ENCODE peak calls at places on chromosomes 16 and 17, in ten cellular contexts. J, Z, M, C, A, O, G, R, D and X are unnamed samples.

GRCh38 chr17:81574643-81574956 is 22.4 kb upstream of the FAAP100 start:
- DNase-seq in J (no peak), Z (no peak), M (no peak), C (no peak), A (no peak), O (no peak), G (no peak), R (no peak), D (no peak), X (no peak)

GRCh38 chr17:69884361-69884760 is 190.7 kb upstream of the KCNJ16 start:
- DNase-seq in J (no peak), Z (no peak), M (no peak), C (no peak), A (no peak), O (no peak), G (no peak), R (no peak), D (no peak), X (no peak)

GRCh38 chr17:68391561-68392268 is 65.6 kb downstream of the WIPI1 start:
- DNase-seq in J (no peak), Z (no peak), M (no peak), C (no peak), A (no peak), O (no peak), G (no peak), R (no peak), D (no peak), X (peak)

GRCh38 chr17:3038941-3039340 is 24.5 kb downstream of the OR1D5 start:
- DNase-seq in J (peak), Z (no peak), M (no peak), C (no peak), A (no peak), O (no peak), G (no peak), R (no peak), D (no peak), X (no peak)

GRCh38 chr16:73337371-73337770 is 289.4 kb upstream of the ZFHX3 start:
- DNase-seq in J (no peak), Z (no peak), M (no peak), C (no peak), A (no peak), O (no peak), G (no peak), R (no peak), D (no peak), X (no peak)

GRCh38 chr16:28502290-28502689 is 4.3 kb downstream of the IL27 start:
- DNase-seq in J (no peak), Z (no peak), M (no peak), C (no peak), A (no peak), O (no peak), G (no peak), R (no peak), D (no peak), X (no peak)

GRCh38 chr16:66924527-66925321 is 611 bp downstream of the RRAD start:
- DNase-seq in J (no peak), Z (peak), M (peak), C (no peak), A (no peak), O (no peak), G (no peak), R (no peak), D (no peak), X (no peak)

GRCh38 chr16:54787045-54787444 is 143.6 kb upstream of the IRX5 start:
- DNase-seq in J (no peak), Z (no peak), M (no peak), C (no peak), A (no peak), O (no peak), G (no peak), R (no peak), D (no peak), X (no peak)

GRCh38 chr16:70254965-70255286 is 3.2 kb upstream of the EXOSC6 start:
- DNase-seq in J (no peak), Z (no peak), M (no peak), C (no peak), A (no peak), O (no peak), G (no peak), R (no peak), D (no peak), X (no peak)

GRCh38 chr16:83942074-83942473 is 11.0 kb upstream of the OSGIN1 start:
- DNase-seq in J (no peak), Z (no peak), M (no peak), C (no peak), A (no peak), O (no peak), G (no peak), R (no peak), D (no peak), X (no peak)

GRCh38 chr17:55527520-55528118 is 16.4 kb upstream of the SMIM36 start:
- DNase-seq in J (no peak), Z (peak), M (no peak), C (no peak), A (peak), O (no peak), G (peak), R (no peak), D (no peak), X (no peak)

GRCh38 chr17:78200451-78200850 is 13.3 kb downstream of the AFMID start:
- DNase-seq in J (no peak), Z (no peak), M (no peak), C (no peak), A (no peak), O (no peak), G (no peak), R (no peak), D (no peak), X (no peak)

GRCh38 chr17:17484451-17484899 is 7.7 kb downstream of the MED9 start:
- DNase-seq in J (peak), Z (no peak), M (no peak), C (no peak), A (no peak), O (no peak), G (no peak), R (no peak), D (peak), X (no peak)

GRCh38 chr17:34300652-34301390 is 15.3 kb downstream of the CCL11 start:
- DNase-seq in J (no peak), Z (no peak), M (no peak), C (no peak), A (no peak), O (no peak), G (no peak), R (no peak), D (no peak), X (peak)

GRCh38 chr17:44066204-44066930 is at the start of gene LSM12:
- DNase-seq in J (peak), Z (peak), M (peak), C (peak), A (peak), O (peak), G (peak), R (peak), D (peak), X (peak)

GRCh38 chr17:33832295-33832694 is 422.8 kb upstream of the CCL2 start:
- DNase-seq in J (no peak), Z (no peak), M (no peak), C (no peak), A (no peak), O (no peak), G (no peak), R (no peak), D (no peak), X (no peak)

GRCh38 chr17:28494445-28495188 is 11.5 kb upstream of the FOXN1 start:
- DNase-seq in J (peak), Z (peak), M (peak), C (peak), A (peak), O (no peak), G (peak), R (peak), D (peak), X (peak)

GRCh38 chr16:19168173-19169080 is at the start of gene SYT17:
- DNase-seq in J (peak), Z (peak), M (peak), C (no peak), A (peak), O (no peak), G (no peak), R (no peak), D (no peak), X (no peak)

GRCh38 chr16:19170043-19170655 is 2.1 kb downstream of the SYT17 start:
- DNase-seq in J (no peak), Z (no peak), M (no peak), C (no peak), A (no peak), O (no peak), G (no peak), R (no peak), D (no peak), X (no peak)

GRCh38 chr16:19166500-19166899 is 1.5 kb upstream of the SYT17 start:
- DNase-seq in J (no peak), Z (no peak), M (no peak), C (no peak), A (no peak), O (no peak), G (peak), R (no peak), D (no peak), X (no peak)

GRCh38 chr16:19167710-19168172 is 299 bp upstream of the SYT17 start:
- DNase-seq in J (peak), Z (peak), M (peak), C (peak), A (peak), O (no peak), G (peak), R (peak), D (peak), X (no peak)

GRCh38 chr16:19169081-19169639 is 1.1 kb downstream of the SYT17 start:
- DNase-seq in J (no peak), Z (peak), M (no peak), C (no peak), A (no peak), O (no peak), G (no peak), R (no peak), D (no peak), X (no peak)
- H3K4me3 ChIP-seq in J (peak), Z (peak), M (peak), C (no peak), A (peak), O (peak), G (peak), R (peak), D (peak), X (peak)

DNA sequence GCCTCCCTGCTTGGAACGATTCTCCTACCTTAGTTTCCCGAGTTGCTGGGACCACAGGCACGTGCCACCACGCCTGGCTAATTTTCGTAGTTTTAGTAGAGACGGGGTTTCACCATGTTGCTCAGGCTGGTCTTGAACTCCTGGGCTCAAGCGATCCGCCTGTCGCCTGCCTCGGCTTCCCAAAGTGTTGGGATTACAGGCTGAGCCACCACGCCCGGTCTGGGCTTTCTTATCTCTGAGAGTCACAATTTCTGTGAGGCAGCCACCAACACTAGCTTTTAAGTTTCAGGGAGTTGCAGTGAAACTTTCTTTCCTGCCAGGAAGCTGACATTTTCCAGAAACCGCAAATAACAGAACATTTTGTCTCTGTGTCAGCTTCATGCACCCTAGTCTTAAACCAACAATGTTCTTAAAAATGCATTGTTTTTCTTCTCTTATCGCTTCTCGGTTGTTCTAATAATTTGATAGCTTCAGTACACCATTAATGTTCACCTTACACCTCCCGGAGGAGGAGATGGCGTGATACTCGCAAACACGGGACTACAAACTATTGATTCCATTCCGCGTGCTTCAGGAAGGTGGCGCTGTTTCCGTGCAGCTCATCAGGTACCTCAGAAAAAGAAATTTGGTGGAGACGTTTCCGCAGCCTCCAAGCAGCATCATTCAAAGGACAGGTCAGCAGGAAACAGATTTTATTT is 7.4 kb upstream of the DHRS7B start:
- DNase-seq in J (peak), Z (peak), M (peak), C (no peak), A (peak), O (peak), G (peak), R (no peak), D (peak), X (peak)
- TF ChIP-seq POLR2AphosphoS5 in J (peak), Z (no peak), M (no peak), C (no peak), A (peak), O (no peak), G (no peak), R (no peak), D (no peak), X (no peak)

DNA sequence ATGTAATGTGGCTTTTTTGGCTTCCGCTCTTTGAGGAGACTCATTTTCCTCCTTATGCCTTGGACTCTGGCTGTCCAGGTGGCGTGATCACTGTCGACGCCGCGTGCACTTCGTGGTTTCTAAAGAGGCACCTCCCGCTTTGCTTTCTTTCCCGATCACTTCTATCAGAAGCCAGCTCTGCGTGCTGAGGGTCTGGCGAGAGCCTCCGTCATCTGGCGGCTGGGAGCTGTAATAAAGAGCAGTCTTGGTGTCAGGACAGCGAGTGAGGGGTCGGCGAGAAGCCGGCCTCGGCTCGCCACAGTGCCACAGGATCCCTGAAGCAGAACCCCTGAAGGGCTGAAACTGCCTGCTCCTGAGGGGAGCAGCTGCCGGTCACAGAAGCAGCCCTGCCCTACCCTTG is 7.4 kb downstream of the ZNF750 start:
- DNase-seq in J (peak), Z (no peak), M (no peak), C (no peak), A (no peak), O (no peak), G (no peak), R (no peak), D (no peak), X (no peak)
- H3K4me3 ChIP-seq in J (no peak), Z (no peak), M (no peak), C (no peak), A (no peak), O (no peak), G (no peak), R (no peak), D (no peak), X (no peak)

GRCh38 chr17:45149669-45150603 is 1.7 kb downstream of the HEXIM1 start:
- DNase-seq in J (peak), Z (peak), M (peak), C (no peak), A (peak), O (peak), G (no peak), R (no peak), D (peak), X (peak)
- TF ChIP-seq POLR2AphosphoS5 in J (peak), Z (peak), M (no peak), C (peak), A (no peak), O (peak), G (peak), R (peak), D (peak), X (peak)

DNA sequence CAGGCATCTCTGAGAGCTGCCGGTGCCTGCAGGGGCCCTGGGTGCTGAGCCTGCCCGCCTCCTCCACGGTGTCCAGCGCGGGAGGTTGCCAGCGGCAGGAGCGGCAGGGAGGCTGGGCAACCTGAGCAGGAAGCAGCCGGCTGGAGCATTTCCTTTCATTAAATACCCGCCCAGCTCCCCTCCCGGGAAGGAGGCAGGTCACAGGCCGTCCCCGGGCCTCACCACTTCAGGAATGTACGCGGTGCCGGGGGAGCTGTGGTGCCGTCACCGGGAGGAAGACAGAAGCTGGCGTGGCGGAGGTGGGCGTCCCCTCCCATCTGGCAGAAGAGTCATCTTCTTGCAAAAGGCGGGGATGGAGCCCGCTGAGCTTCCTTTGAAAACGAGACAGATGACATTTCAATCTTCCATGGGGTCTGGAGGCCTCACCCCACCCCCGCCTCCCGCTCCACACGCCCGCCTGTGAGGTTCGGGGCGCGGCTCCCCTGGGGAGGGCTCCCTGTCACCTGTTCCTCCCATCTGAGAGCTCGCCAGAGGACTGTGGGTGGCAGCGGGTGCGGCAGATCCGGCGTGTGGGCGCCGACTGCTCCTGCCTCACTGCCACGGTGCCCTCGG is 16.0 kb downstream of the SOX8 start:
- DNase-seq in J (no peak), Z (no peak), M (peak), C (no peak), A (peak), O (no peak), G (no peak), R (peak), D (no peak), X (no peak)
- H3K4me3 ChIP-seq in J (peak), Z (no peak), M (peak), C (no peak), A (peak), O (peak), G (peak), R (no peak), D (no peak), X (no peak)

DNA sequence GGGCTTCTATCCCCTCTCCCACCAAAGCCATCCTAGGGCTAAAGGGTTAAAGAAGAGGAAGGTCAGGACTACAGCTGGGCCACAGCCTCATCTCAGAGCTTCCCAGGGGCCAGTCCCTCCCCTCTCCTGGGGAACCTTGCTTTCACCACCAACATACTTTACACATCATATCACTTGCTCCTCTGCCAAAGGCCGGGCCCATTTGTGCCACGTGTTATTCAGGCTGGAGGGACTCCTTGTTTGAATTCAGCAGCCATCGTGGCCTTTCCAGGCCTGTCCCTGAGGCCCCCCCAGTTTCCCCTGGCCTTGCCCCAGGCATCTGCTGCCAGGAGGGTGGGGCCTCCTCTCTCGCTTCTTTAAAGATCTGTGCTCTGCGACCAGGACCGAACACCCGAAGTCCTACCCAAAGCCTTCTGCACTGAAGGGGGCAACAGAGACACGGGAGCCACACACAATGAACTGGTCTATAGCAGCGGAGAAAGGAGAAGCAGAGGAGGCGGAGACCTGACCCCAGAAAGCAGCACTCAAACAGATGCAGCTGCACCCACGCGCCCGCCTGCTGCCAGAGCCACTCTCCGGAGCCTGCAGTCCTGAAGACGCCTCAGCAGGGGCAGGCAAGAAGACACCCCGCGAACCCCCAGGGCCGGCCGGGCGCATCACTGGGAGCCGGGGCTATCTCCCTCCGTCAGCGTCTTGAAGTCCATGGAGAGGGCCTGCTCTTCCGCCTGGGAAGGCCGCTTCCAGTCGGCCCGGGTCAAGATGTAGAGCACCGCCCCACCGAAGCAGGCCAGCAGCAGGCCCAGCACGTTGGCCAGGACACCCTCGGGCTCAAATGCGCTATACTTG is 12.1 kb downstream of the CYB561 start:
- DNase-seq in J (peak), Z (peak), M (peak), C (no peak), A (peak), O (peak), G (no peak), R (no peak), D (no peak), X (peak)
- TF ChIP-seq POLR2AphosphoS5 in J (no peak), Z (no peak), M (peak), C (no peak), A (peak), O (no peak), G (no peak), R (no peak), D (peak), X (no peak)